ENCODE peak calls at places on chromosomes 6 and 20, in seven cellular contexts. Y is A549, Q is psoas muscle, O is SJSA1, B is right lobe of liver, E is spleen, N is AG04450. H is an unnamed sample.

GRCh38 chr6:155075938-155076337 is 80.8 kb downstream of the TIAM2 start:
- DNase-seq in B (no peak), Q (no peak), E (no peak), N (no peak), O (no peak), Y (no peak), H (no peak)

GRCh38 chr6:45946352-45946751 is 69.3 kb downstream of the CLIC5 start:
- DNase-seq in Q (no peak), N (peak), B (no peak), E (no peak), Y (peak), O (peak), H (no peak)

GRCh38 chr20:8043687-8044278 is 24.2 kb upstream of the TMX4 start:
- DNase-seq in N (no peak), B (no peak), Q (no peak), O (no peak), Y (peak), E (no peak), H (no peak)

GRCh38 chr6:148422085-148422484 is 79.4 kb downstream of the SASH1 start:
- DNase-seq in O (no peak), Q (no peak), B (no peak), N (no peak), Y (no peak), E (no peak), H (no peak)

GRCh38 chr6:168837231-168837903 is 396.4 kb downstream of the SMOC2 start:
- DNase-seq in N (no peak), E (no peak), Y (no peak), O (no peak), Q (no peak), B (no peak), H (no peak)

GRCh38 chr20:62666736-62667529 is 24.6 kb downstream of the SLCO4A1 start:
- DNase-seq in N (no peak), O (no peak), Y (no peak), E (no peak), Q (peak), B (peak), H (no peak)

GRCh38 chr6:154218336-154218735 is 138.3 kb downstream of the IPCEF1 start:
- DNase-seq in Q (no peak), B (no peak), Y (no peak), N (no peak), O (no peak), E (no peak), H (no peak)

GRCh38 chr6:12269100-12269499 is 21.1 kb upstream of the EDN1 start:
- DNase-seq in O (no peak), Y (no peak), N (no peak), E (no peak), Q (no peak), B (no peak), H (no peak)

GRCh38 chr6:155171109-155171746 is 92.6 kb upstream of the CLDN20 start:
- DNase-seq in N (no peak), B (no peak), O (peak), Y (peak), Q (peak), E (no peak), H (peak)

GRCh38 chr6:157236040-157236725 is 87.1 kb downstream of the TMEM242 start:
- DNase-seq in O (no peak), N (no peak), Q (no peak), E (peak), B (no peak), Y (no peak), H (no peak)

GRCh38 chr20:41329435-41330342 is 10.9 kb upstream of the LPIN3 start:
- DNase-seq in E (peak), O (peak), N (peak), Y (peak), B (peak), Q (peak), H (peak)
- H3K27ac ChIP-seq in E (peak), O (peak), N (peak), Y (peak), B (peak), Q (peak), H (no peak)

GRCh38 chr20:50515471-50516106 is 5.4 kb downstream of the PTPN1 start:
- DNase-seq in Y (no peak), E (no peak), O (no peak), N (no peak), B (no peak), Q (no peak), H (no peak)
- H3K27ac ChIP-seq in Y (no peak), E (peak), O (no peak), N (no peak), B (no peak), Q (peak), H (peak)

GRCh38 chr6:52362443-52363221 is 681 bp downstream of the PAQR8 start:
- DNase-seq in N (no peak), B (peak), O (peak), E (peak), Y (no peak), Q (peak), H (peak)
- H3K27ac ChIP-seq in N (no peak), B (peak), O (peak), E (peak), Y (peak), Q (peak), H (peak)

DNA sequence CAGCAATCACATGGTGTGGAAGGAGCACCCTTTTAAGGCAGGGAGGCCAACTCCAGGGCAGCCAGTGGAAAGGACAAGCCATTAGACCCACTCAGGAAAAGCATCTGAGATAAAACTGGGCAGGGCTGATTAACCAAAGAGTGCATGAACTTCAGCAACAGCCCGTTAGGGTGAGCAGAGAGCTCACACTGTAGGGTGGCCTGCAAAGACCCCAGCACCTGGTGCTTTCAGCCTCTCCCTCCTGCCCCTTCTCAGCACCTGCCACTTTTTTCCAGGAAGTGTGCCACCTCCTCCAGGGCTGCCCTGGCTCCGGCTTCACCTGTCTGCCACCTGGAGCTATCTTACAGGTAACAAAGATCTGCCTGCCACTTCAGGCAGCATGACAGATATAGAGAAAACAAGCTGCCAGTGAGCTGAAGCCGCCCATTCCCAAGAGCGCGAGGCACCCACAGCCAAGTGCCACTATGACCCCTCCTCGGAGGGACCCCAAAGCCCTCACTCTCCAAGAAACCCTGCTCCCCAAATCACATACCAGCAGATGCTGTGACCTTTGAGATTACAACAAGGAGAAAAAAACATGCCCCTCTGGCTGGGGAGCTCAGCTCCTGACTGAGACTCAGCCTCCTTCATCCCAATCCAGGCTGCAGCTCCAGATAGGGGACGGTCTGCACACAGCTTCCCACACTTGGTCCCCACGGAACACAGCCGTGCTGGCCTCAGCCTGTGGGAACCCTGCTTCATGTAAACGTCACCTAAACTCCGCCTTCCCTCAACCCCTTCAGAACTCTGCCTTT is 71.2 kb downstream of the ABHD12 start:
- DNase-seq in E (peak), B (no peak), O (no peak), Q (no peak), N (no peak), Y (no peak), H (no peak)
- H3K27ac ChIP-seq in E (no peak), B (no peak), O (no peak), Q (no peak), N (no peak), Y (no peak), H (no peak)

DNA sequence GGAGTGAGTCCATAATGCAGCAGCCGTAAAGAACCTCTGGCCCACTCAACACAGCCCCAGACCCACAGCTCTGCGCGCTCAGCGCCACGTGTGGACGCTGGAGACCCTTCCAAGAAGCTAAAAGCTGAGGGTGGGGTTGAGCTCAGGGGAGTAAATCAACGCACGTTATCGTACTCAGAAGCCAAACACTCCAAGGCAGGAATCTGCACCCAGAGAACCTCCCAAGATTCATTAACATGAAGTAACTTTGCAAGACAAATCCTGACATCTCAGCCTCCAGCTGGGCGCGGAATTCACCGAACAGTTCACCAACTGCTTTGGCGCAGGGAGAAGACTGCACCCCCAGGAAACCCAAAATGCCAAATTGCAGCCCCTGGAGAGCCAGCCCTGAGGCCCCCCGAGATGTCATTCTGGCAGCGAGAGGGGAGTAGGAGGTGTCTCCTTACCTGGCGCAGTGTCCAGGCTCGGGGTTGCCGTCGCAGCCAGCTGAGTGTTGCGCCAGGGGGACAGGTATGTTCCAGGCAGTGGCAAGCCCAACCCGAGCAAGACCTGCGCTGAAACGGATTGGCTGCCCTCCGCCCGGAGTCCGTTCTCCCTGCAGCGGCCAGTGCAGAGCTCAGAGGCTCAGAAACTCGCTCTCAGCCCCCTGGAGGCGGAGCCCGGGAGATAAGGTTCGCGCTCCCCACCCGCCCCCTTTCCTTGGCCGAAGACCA is at the start of gene COL21A1:
- DNase-seq in N (no peak), O (no peak), Q (peak), Y (peak), B (peak), E (peak), H (no peak)
- H3K27ac ChIP-seq in N (no peak), O (no peak), Q (no peak), Y (peak), B (no peak), E (no peak), H (no peak)

GRCh38 chr6:57195457-57195856 is 23.3 kb downstream of the BAG2 start:
- DNase-seq in B (no peak), O (no peak), Q (no peak), E (no peak), N (no peak), Y (no peak), H (no peak)

GRCh38 chr6:57193177-57193576 is 21.1 kb downstream of the BAG2 start:
- DNase-seq in Q (no peak), N (no peak), B (no peak), Y (no peak), O (no peak), E (no peak), H (no peak)

GRCh38 chr6:57198926-57199636 is 23.0 kb downstream of the RAB23 start:
- DNase-seq in Q (no peak), E (no peak), B (no peak), O (peak), N (no peak), Y (peak), H (no peak)
- H3K27ac ChIP-seq in Q (no peak), E (no peak), B (no peak), O (peak), N (peak), Y (no peak), H (no peak)

DNA sequence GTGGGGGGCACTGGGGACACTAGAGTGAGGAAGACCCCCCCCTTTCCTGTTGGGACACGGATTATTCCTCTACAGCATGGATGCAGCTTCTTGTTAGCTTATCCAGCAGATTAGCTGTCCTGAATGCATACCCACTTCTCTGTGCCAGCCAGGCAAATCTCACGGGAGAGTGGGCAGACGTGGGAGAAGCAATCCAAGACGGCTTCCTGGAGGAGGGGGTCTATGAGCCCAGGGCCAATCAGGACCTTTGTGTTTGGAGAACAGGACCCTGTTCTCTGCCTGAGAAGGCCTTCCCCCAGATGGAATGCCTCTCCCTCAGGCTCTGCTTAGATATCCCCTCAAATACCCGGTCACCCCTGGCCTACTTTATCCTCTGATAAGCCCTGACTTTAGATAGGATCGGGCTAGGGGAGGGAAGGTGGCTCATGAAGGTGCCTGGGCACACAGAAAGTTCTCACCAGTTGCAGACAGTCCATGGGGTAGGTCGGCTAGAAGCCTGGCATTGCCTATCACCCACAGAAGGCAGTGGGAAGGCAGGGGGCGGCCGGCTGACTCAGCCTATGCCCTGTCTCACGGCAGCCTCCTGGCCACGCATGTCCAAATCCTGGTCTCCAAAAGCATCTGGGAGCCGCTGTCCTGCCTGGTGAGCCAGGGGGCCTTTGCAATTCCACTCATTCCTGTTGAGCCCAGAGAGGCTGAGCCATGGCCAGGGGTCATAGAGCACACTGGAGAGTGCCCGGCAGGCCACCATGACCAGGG is 34.7 kb downstream of the SUN5 start:
- DNase-seq in E (peak), N (no peak), O (peak), Y (no peak), B (no peak), Q (no peak), H (no peak)
- H3K27ac ChIP-seq in E (peak), N (no peak), O (no peak), Y (no peak), B (no peak), Q (no peak), H (peak)

H was measured in CD4-positive, alpha-beta T cell.